ENCODE peak calls at places on chromosomes 5 and 9, in four cellular contexts. M is fibroblast of the aortic adventitia, T is dorsolateral prefrontal cortex, N is left ventricle myocardium inferior. A is an unnamed sample.

GRCh38 chr9:89177401-89178161 is 1.0 kb downstream of the SHC3 start:
- DNase-seq in M (peak), T (peak), N (no peak), A (no peak)

GRCh38 chr5:54643679-54644078 is 126.1 kb downstream of the SNX18 start:
- DNase-seq in M (peak), T (no peak), N (no peak), A (no peak)

GRCh38 chr5:19626218-19626617 is 361.8 kb downstream of the CDH18 start:
- DNase-seq in M (no peak), T (no peak), N (no peak), A (no peak)

GRCh38 chr5:18238321-18238720 is 604.1 kb downstream of the TAF11L14 start:
- DNase-seq in M (no peak), T (no peak), N (no peak), A (no peak)

GRCh38 chr5:79743846-79744605 is 54.4 kb downstream of the CMYA5 start:
- DNase-seq in M (peak), T (no peak), N (peak), A (no peak)

GRCh38 chr9:114271556-114272510 is 51.1 kb upstream of the ORM1 start:
- DNase-seq in M (peak), T (peak), N (peak), A (no peak)

GRCh38 chr5:8013951-8014844 is 145.2 kb downstream of the MTRR start:
- DNase-seq in M (no peak), T (no peak), N (no peak), A (no peak)

GRCh38 chr5:55749387-55749786 is 11.5 kb downstream of the DDX4 start:
- DNase-seq in M (no peak), T (no peak), N (no peak), A (no peak)

GRCh38 chr9:101705135-101705661 is 33.2 kb downstream of the GRIN3A start:
- DNase-seq in M (no peak), T (peak), N (peak), A (peak)

GRCh38 chr9:137275937-137276756 is 1.4 kb upstream of the TOR4A start:
- DNase-seq in M (no peak), T (no peak), N (no peak), A (no peak)

GRCh38 chr9:105881654-105882349 is 187.5 kb downstream of the TMEM38B start:
- DNase-seq in M (peak), T (peak), N (peak), A (peak)

GRCh38 chr5:31901807-31902530 is 263.0 kb downstream of the PDZD2 start:
- DNase-seq in M (no peak), T (no peak), N (no peak), A (no peak)

GRCh38 chr5:66066826-66067225 is 77.3 kb upstream of the SREK1 start:
- DNase-seq in M (no peak), T (no peak), N (no peak), A (no peak)

GRCh38 chr5:72467987-72468386 is 39.2 kb downstream of the ZNF366 start:
- DNase-seq in M (peak), T (no peak), N (no peak), A (no peak)

GRCh38 chr9:13033959-13034695 is 245.4 kb downstream of the MPDZ start:
- DNase-seq in M (peak), T (peak), N (peak), A (peak)

GRCh38 chr5:59793000-59793399 is 100.5 kb downstream of the PDE4D start:
- DNase-seq in M (peak), T (no peak), N (peak), A (no peak)

GRCh38 chr9:72589684-72590555 is 68.5 kb downstream of the TMC1 start:
- DNase-seq in M (peak), T (no peak), N (no peak), A (no peak)

GRCh38 chr5:52560366-52560765 is 227.3 kb upstream of the ITGA1 start:
- DNase-seq in M (peak), T (no peak), N (no peak), A (no peak)

GRCh38 chr9:134879664-134880483 is 736 bp upstream of the FCN2 start:
- DNase-seq in M (no peak), T (no peak), N (no peak), A (peak)

GRCh38 chr9:134214766-134215394 is 50.5 kb upstream of the RNU6ATAC start:
- DNase-seq in M (no peak), T (no peak), N (no peak), A (peak)

GRCh38 chr5:73770601-73771025 is 144.6 kb downstream of the ARHGEF28 start:
- DNase-seq in M (no peak), T (no peak), N (no peak), A (no peak)

GRCh38 chr5:131289738-131290137 is 25.9 kb downstream of the CDC42SE2 start:
- DNase-seq in M (no peak), T (no peak), N (no peak), A (no peak)

GRCh38 chr5:132758406-132758805 is 11.2 kb downstream of the CCNI2 start:
- DNase-seq in M (no peak), T (no peak), N (no peak), A (no peak)

DNA sequence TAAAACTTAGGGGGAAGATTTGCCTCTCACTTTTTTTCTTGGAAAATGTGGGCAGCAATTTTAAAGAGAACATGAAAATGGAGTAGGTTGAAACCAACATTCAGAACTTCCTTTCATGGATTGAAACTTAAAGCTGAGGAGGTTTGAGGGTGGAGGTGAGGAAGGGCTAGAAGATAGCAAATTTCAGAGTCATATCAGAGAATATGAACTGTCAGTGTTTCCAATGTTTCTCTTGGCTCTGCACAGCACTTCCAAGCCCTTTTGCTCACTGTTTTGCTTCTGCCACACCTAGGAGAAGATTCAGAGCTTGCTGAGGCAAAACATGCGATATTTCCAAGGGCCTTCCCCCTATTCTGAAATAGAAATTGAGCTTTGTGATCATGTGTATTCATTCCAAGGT is 281.0 kb downstream of the AOPEP start:
- DNase-seq in M (peak), T (no peak), N (no peak), A (no peak)
- TF ChIP-seq CTCF in M (no peak), T (no peak), N (no peak), A (no peak)

GRCh38 chr9:35891649-35892048 is 14.4 kb upstream of the HRCT1 start:
- DNase-seq in M (peak), T (no peak), N (no peak), A (no peak)
- H3K4me3 ChIP-seq in M (no peak), T (no peak), N (no peak), A (no peak)

DNA sequence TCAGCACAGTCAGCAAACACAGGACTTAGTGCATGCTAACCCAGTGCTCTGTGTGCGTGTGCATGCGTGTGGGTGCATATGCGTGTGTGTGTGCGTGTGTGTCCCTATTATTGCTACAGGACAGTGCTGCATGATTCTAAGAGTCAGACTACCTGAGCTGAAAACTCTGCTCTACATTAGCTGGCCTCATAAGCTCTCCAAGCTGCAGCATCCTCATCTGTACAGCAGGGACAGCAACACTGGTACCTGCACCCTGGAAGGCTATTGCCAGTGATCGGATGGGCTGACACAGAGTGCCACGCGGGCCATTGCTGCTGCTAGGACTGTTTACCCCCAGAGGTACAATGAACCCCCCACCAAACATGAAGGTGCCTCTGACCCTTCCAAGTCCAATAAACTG is 1.2 kb downstream of the ADAMTS12 start:
- DNase-seq in M (peak), T (no peak), N (no peak), A (no peak)
- TF ChIP-seq CTCF in M (peak), T (no peak), N (no peak), A (no peak)

GRCh38 chr9:135956798-135957166 is 4.4 kb downstream of the UBAC1 start:
- DNase-seq in M (no peak), T (no peak), N (no peak), A (no peak)
- H3K4me3 ChIP-seq in M (no peak), T (no peak), N (peak), A (no peak)

DNA sequence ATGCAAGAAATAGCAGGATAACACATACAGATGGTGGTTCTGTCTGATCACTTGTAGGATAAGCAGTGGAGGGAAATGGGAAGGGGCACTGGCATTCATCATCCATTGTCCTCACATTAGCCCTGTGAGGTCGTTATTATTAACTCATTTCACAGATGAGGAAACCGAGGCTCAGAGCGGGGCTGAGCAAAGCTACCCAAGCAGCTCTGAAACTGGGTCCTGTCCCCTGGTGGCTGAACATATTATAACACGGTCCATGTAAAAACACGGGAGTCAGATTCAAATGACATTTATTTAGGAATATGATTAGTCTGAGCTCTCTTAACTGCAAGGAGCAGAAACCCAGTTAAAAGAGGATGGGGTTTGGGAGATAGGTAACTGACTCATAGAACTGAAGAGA is 43.1 kb downstream of the HRH2 start:
- DNase-seq in M (no peak), T (no peak), N (no peak), A (no peak)
- TF ChIP-seq CTCF in M (no peak), T (peak), N (peak), A (no peak)

GRCh38 chr5:140916325-140916724 is 9.8 kb upstream of the PCDHAC1 start:
- DNase-seq in M (no peak), T (no peak), N (no peak), A (no peak)
- H3K4me3 ChIP-seq in M (no peak), T (no peak), N (no peak), A (no peak)

GRCh38 chr9:95155211-95155610 is 162.3 kb downstream of the FANCC start:
- DNase-seq in M (no peak), T (no peak), N (no peak), A (no peak)

GRCh38 chr9:95157491-95158151 is 159.9 kb downstream of the FANCC start:
- DNase-seq in M (peak), T (no peak), N (no peak), A (no peak)

GRCh38 chr9:95150903-95151302 is 166.6 kb downstream of the FANCC start:
- DNase-seq in M (no peak), T (no peak), N (no peak), A (no peak)

GRCh38 chr9:95156074-95156473 is 161.4 kb downstream of the FANCC start:
- DNase-seq in M (no peak), T (no peak), N (no peak), A (no peak)
- TF ChIP-seq CTCF in M (no peak), T (no peak), N (no peak), A (no peak)

GRCh38 chr9:81118416-81118815 is 570.9 kb downstream of the TLE1 start:
- DNase-seq in M (no peak), T (no peak), N (no peak), A (no peak)

GRCh38 chr9:81108821-81109220 is 580.5 kb downstream of the TLE1 start:
- DNase-seq in M (no peak), T (no peak), N (no peak), A (no peak)

GRCh38 chr9:81112638-81113037 is 576.7 kb downstream of the TLE1 start:
- DNase-seq in M (no peak), T (no peak), N (no peak), A (no peak)

GRCh38 chr9:81116340-81117207 is 572.8 kb downstream of the TLE1 start:
- DNase-seq in M (no peak), T (no peak), N (no peak), A (no peak)

GRCh38 chr9:81113408-81114124 is 575.8 kb downstream of the TLE1 start:
- DNase-seq in M (no peak), T (no peak), N (no peak), A (no peak)
- H3K4me3 ChIP-seq in M (no peak), T (no peak), N (no peak), A (no peak)

GRCh38 chr5:111223790-111224560 is at the start of gene CAMK4:
- DNase-seq in M (peak), T (peak), N (peak), A (peak)
- TF ChIP-seq CTCF in M (no peak), T (no peak), N (peak), A (no peak)